ENCODE peak calls at places on chromosomes 3 and 15, in six cellular contexts. One of them, this sample, is unnamed.

GRCh38 chr3:182369861-182370260 is 423.4 kb upstream of the ATP11B start:
- DNase-seq in fibroblast of lung: peak; percentile 23
- DNase-seq in Peyer's patch: no peak
- DNase-seq in AG10803: no peak
- DNase-seq in brain microvascular endothelial cell: no peak
- DNase-seq in fibroblast of pulmonary artery: no peak
- DNase-seq in this sample: no peak

GRCh38 chr3:64270861-64271260 is 45.6 kb upstream of the PRICKLE2 start:
- DNase-seq in fibroblast of lung: no peak
- DNase-seq in Peyer's patch: no peak
- DNase-seq in AG10803: no peak
- DNase-seq in brain microvascular endothelial cell: no peak
- DNase-seq in fibroblast of pulmonary artery: no peak
- DNase-seq in this sample: no peak

GRCh38 chr3:193816656-193817311 is 223.8 kb downstream of the OPA1 start:
- DNase-seq in fibroblast of lung: peak; percentile 42
- DNase-seq in Peyer's patch: peak; percentile 87
- DNase-seq in AG10803: peak; percentile 4
- DNase-seq in brain microvascular endothelial cell: no peak
- DNase-seq in fibroblast of pulmonary artery: peak; percentile 70
- DNase-seq in this sample: no peak

GRCh38 chr15:60552224-60552623 is 73.3 kb upstream of the ICE2 start:
- DNase-seq in fibroblast of lung: no peak
- DNase-seq in Peyer's patch: no peak
- DNase-seq in AG10803: no peak
- DNase-seq in brain microvascular endothelial cell: no peak
- DNase-seq in fibroblast of pulmonary artery: no peak
- DNase-seq in this sample: no peak

GRCh38 chr3:43036621-43037331 is 57.7 kb downstream of the GASK1A start:
- DNase-seq in fibroblast of lung: no peak
- DNase-seq in Peyer's patch: no peak
- DNase-seq in AG10803: no peak
- DNase-seq in brain microvascular endothelial cell: no peak
- DNase-seq in fibroblast of pulmonary artery: no peak
- DNase-seq in this sample: no peak

GRCh38 chr3:123883656-123884257 is 375 bp downstream of the MYLK start:
- DNase-seq in fibroblast of lung: peak; percentile 27
- DNase-seq in Peyer's patch: no peak
- DNase-seq in AG10803: peak; percentile 16
- DNase-seq in brain microvascular endothelial cell: no peak
- DNase-seq in fibroblast of pulmonary artery: no peak
- DNase-seq in this sample: no peak

GRCh38 chr3:168071535-168071934 is 24.2 kb downstream of the GOLIM4 start:
- DNase-seq in fibroblast of lung: peak; percentile 97
- DNase-seq in Peyer's patch: no peak
- DNase-seq in AG10803: peak; percentile 91
- DNase-seq in brain microvascular endothelial cell: peak; percentile 80
- DNase-seq in fibroblast of pulmonary artery: peak; percentile 79
- DNase-seq in this sample: no peak

GRCh38 chr3:67030785-67031740 is 33.0 kb downstream of the KBTBD8 start:
- DNase-seq in fibroblast of lung: no peak
- DNase-seq in Peyer's patch: no peak
- DNase-seq in AG10803: no peak
- DNase-seq in brain microvascular endothelial cell: no peak
- DNase-seq in fibroblast of pulmonary artery: no peak
- DNase-seq in this sample: no peak

GRCh38 chr3:39329493-39329892 is at the start of gene CCR8:
- DNase-seq in fibroblast of lung: no peak
- DNase-seq in Peyer's patch: no peak
- DNase-seq in AG10803: no peak
- DNase-seq in brain microvascular endothelial cell: no peak
- DNase-seq in fibroblast of pulmonary artery: no peak
- DNase-seq in this sample: no peak

GRCh38 chr15:66780172-66780972 is 78.3 kb downstream of the SMAD6 start:
- DNase-seq in fibroblast of lung: peak; percentile 95
- DNase-seq in Peyer's patch: peak; percentile 60
- DNase-seq in AG10803: peak; percentile 81
- DNase-seq in brain microvascular endothelial cell: peak; percentile 72
- DNase-seq in fibroblast of pulmonary artery: peak; percentile 67
- DNase-seq in this sample: peak; percentile 83

GRCh38 chr3:156964562-156964961 is 138.4 kb downstream of the LEKR1 start:
- DNase-seq in fibroblast of lung: no peak
- DNase-seq in Peyer's patch: no peak
- DNase-seq in AG10803: peak; percentile 41
- DNase-seq in brain microvascular endothelial cell: no peak
- DNase-seq in fibroblast of pulmonary artery: peak; percentile 14
- DNase-seq in this sample: no peak

GRCh38 chr15:74983725-74984231 is 11.6 kb upstream of the SCAMP5 start:
- DNase-seq in fibroblast of lung: no peak
- DNase-seq in Peyer's patch: no peak
- DNase-seq in AG10803: no peak
- DNase-seq in brain microvascular endothelial cell: no peak
- DNase-seq in fibroblast of pulmonary artery: no peak
- DNase-seq in this sample: no peak

GRCh38 chr3:127637546-127637945 is 8.6 kb downstream of the PODXL2 start:
- DNase-seq in fibroblast of lung: no peak
- DNase-seq in Peyer's patch: peak; percentile 37
- DNase-seq in AG10803: peak; percentile 24
- DNase-seq in brain microvascular endothelial cell: peak; percentile 51
- DNase-seq in fibroblast of pulmonary artery: no peak
- DNase-seq in this sample: no peak

GRCh38 chr3:143811602-143812001 is 36.7 kb downstream of the SLC9A9 start:
- DNase-seq in fibroblast of lung: no peak
- DNase-seq in Peyer's patch: peak; percentile 61
- DNase-seq in AG10803: peak; percentile 54
- DNase-seq in brain microvascular endothelial cell: no peak
- DNase-seq in fibroblast of pulmonary artery: no peak
- DNase-seq in this sample: no peak

GRCh38 chr3:40116478-40117162 is 192.9 kb upstream of the EIF1B start:
- DNase-seq in fibroblast of lung: peak; percentile 78
- DNase-seq in Peyer's patch: no peak
- DNase-seq in AG10803: peak; percentile 81
- DNase-seq in brain microvascular endothelial cell: peak; percentile 66
- DNase-seq in fibroblast of pulmonary artery: peak; percentile 54
- DNase-seq in this sample: no peak

GRCh38 chr15:74869726-74870407 is 3.3 kb downstream of the SCAMP2 start:
- DNase-seq in fibroblast of lung: no peak
- DNase-seq in Peyer's patch: peak; percentile 81
- DNase-seq in AG10803: peak; percentile 50
- DNase-seq in brain microvascular endothelial cell: no peak
- DNase-seq in fibroblast of pulmonary artery: peak; percentile 65
- DNase-seq in this sample: no peak

GRCh38 chr3:50567386-50568182 is at the start of gene C3orf18:
- DNase-seq in fibroblast of lung: peak; percentile 88
- DNase-seq in Peyer's patch: peak; percentile 97
- DNase-seq in AG10803: peak; percentile 89
- DNase-seq in brain microvascular endothelial cell: peak; percentile 78
- DNase-seq in fibroblast of pulmonary artery: peak; percentile 89
- DNase-seq in this sample: peak; percentile 87

GRCh38 chr15:66252411-66253295 is 897 bp downstream of the MEGF11 start:
- DNase-seq in fibroblast of lung: peak; percentile 46
- DNase-seq in Peyer's patch: peak; percentile 64
- DNase-seq in AG10803: peak; percentile 22
- DNase-seq in brain microvascular endothelial cell: peak; percentile 9
- DNase-seq in fibroblast of pulmonary artery: peak; percentile 42
- DNase-seq in this sample: no peak

GRCh38 chr3:194572131-194572789 is 61.0 kb downstream of the TMEM44 start:
- DNase-seq in fibroblast of lung: peak; percentile 91
- DNase-seq in Peyer's patch: peak; percentile 57
- DNase-seq in AG10803: peak; percentile 96
- DNase-seq in brain microvascular endothelial cell: peak; percentile 95
- DNase-seq in fibroblast of pulmonary artery: peak; percentile 99
- DNase-seq in this sample: no peak

GRCh38 chr3:129599607-129600006 is 6.9 kb downstream of the PLXND1 start:
- DNase-seq in fibroblast of lung: peak; percentile 87
- DNase-seq in Peyer's patch: peak; percentile 70
- DNase-seq in AG10803: peak; percentile 74
- DNase-seq in brain microvascular endothelial cell: peak; percentile 80
- DNase-seq in fibroblast of pulmonary artery: peak; percentile 85
- DNase-seq in this sample: no peak

GRCh38 chr3:15295506-15295905 is 36.9 kb downstream of the SH3BP5 start:
- DNase-seq in fibroblast of lung: peak; percentile 96
- DNase-seq in Peyer's patch: no peak
- DNase-seq in AG10803: peak; percentile 89
- DNase-seq in brain microvascular endothelial cell: no peak
- DNase-seq in fibroblast of pulmonary artery: peak; percentile 95
- DNase-seq in this sample: no peak

GRCh38 chr3:128323206-128324081 is 143.2 kb downstream of the DNAJB8 start:
- DNase-seq in fibroblast of lung: no peak
- DNase-seq in Peyer's patch: no peak
- DNase-seq in AG10803: no peak
- DNase-seq in brain microvascular endothelial cell: no peak
- DNase-seq in fibroblast of pulmonary artery: no peak
- DNase-seq in this sample: no peak

GRCh38 chr3:82498186-82498585 is 736.7 kb upstream of the GBE1 start:
- DNase-seq in fibroblast of lung: no peak
- DNase-seq in Peyer's patch: no peak
- DNase-seq in AG10803: no peak
- DNase-seq in brain microvascular endothelial cell: no peak
- DNase-seq in fibroblast of pulmonary artery: no peak
- DNase-seq in this sample: no peak

GRCh38 chr3:82494977-82495489 is 733.6 kb upstream of the GBE1 start:
- DNase-seq in fibroblast of lung: no peak
- DNase-seq in Peyer's patch: no peak
- DNase-seq in AG10803: no peak
- DNase-seq in brain microvascular endothelial cell: no peak
- DNase-seq in fibroblast of pulmonary artery: no peak
- DNase-seq in this sample: no peak

GRCh38 chr3:82495655-82496054 is 734.2 kb upstream of the GBE1 start:
- DNase-seq in fibroblast of lung: no peak
- DNase-seq in Peyer's patch: no peak
- DNase-seq in AG10803: no peak
- DNase-seq in brain microvascular endothelial cell: no peak
- DNase-seq in fibroblast of pulmonary artery: no peak
- DNase-seq in this sample: no peak

GRCh38 chr3:82493858-82494257 is 732.4 kb upstream of the GBE1 start:
- DNase-seq in fibroblast of lung: no peak
- DNase-seq in Peyer's patch: no peak
- DNase-seq in AG10803: no peak
- DNase-seq in brain microvascular endothelial cell: no peak
- DNase-seq in fibroblast of pulmonary artery: no peak
- DNase-seq in this sample: no peak

DNA sequence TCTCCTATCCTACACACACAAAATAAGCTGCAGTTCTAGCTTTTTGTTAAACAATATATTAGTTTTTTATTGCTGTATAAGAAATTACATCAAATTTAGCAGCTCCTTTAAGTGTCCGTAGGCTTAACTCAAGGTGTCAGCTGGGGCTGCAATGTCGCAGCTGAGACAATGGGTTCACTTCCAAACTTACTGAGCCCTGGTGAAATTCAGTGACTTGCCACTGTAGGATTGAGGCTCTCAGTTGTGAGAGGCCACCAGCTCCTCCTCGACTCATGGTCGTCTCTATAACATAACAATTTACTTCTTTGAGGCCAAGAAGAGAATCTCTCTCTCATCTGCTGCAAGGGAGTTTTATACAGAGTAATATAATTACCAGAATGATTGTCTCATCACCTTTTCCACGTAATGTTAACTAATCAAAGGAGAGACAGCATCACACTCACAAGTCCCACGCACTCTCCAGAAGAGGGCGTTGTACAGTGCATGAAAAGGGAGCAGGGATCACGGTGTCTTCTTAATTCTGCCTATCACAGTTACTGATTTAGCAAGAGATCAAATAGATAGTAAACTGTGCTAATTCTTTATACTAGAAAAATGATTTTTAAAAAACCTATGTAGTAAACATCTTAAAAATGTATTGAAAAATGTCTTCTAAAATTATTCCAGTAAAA is 735.6 kb upstream of the GBE1 start:
- DNase-seq in fibroblast of lung: peak; percentile 3
- DNase-seq in Peyer's patch: no peak
- DNase-seq in AG10803: no peak
- DNase-seq in brain microvascular endothelial cell: no peak
- DNase-seq in fibroblast of pulmonary artery: no peak
- DNase-seq in this sample: no peak
- TF ChIP-seq CTCF in fibroblast of lung: no peak
- TF ChIP-seq CTCF in Peyer's patch: no peak
- TF ChIP-seq CTCF in AG10803: no peak
- TF ChIP-seq CTCF in brain microvascular endothelial cell: no peak
- TF ChIP-seq CTCF in fibroblast of pulmonary artery: no peak
- TF ChIP-seq CTCF in this sample: peak; percentile 40

GRCh38 chr15:64808785-64809453 is 16.5 kb downstream of the PIF1 start:
- DNase-seq in fibroblast of lung: no peak
- DNase-seq in Peyer's patch: no peak
- DNase-seq in AG10803: no peak
- DNase-seq in brain microvascular endothelial cell: no peak
- DNase-seq in fibroblast of pulmonary artery: no peak
- DNase-seq in this sample: no peak
- H3K4me3 ChIP-seq in fibroblast of lung: no peak overlapping the region
- H3K4me3 ChIP-seq in Peyer's patch: no peak overlapping the region
- H3K4me3 ChIP-seq in AG10803: no peak overlapping the region
- H3K4me3 ChIP-seq in brain microvascular endothelial cell: no peak overlapping the region
- H3K4me3 ChIP-seq in fibroblast of pulmonary artery: no peak overlapping the region
- H3K4me3 ChIP-seq in this sample: no peak overlapping the region

GRCh38 chr3:108406661-108407206 is 103.7 kb downstream of the MYH15 start:
- DNase-seq in fibroblast of lung: peak; percentile 39
- DNase-seq in Peyer's patch: peak; percentile 62
- DNase-seq in AG10803: peak; percentile 76
- DNase-seq in brain microvascular endothelial cell: peak; percentile 57
- DNase-seq in fibroblast of pulmonary artery: peak; percentile 77
- DNase-seq in this sample: no peak
- TF ChIP-seq CTCF in fibroblast of lung: peak; percentile 62
- TF ChIP-seq CTCF in Peyer's patch: peak; percentile 76
- TF ChIP-seq CTCF in AG10803: peak; percentile 91
- TF ChIP-seq CTCF in brain microvascular endothelial cell: peak; percentile 66
- TF ChIP-seq CTCF in fibroblast of pulmonary artery: peak; percentile 61
- TF ChIP-seq CTCF in this sample: peak; percentile 67

GRCh38 chr3:152278674-152279427 is 10.1 kb downstream of the MBNL1 start:
- DNase-seq in fibroblast of lung: peak; percentile 34
- DNase-seq in Peyer's patch: no peak
- DNase-seq in AG10803: no peak
- DNase-seq in brain microvascular endothelial cell: no peak
- DNase-seq in fibroblast of pulmonary artery: no peak
- DNase-seq in this sample: no peak

GRCh38 chr3:152279474-152279873 is 10.7 kb downstream of the MBNL1 start:
- DNase-seq in fibroblast of lung: no peak
- DNase-seq in Peyer's patch: no peak
- DNase-seq in AG10803: no peak
- DNase-seq in brain microvascular endothelial cell: no peak
- DNase-seq in fibroblast of pulmonary artery: no peak
- DNase-seq in this sample: no peak

GRCh38 chr3:152282813-152283212 is 14.1 kb downstream of the MBNL1 start:
- DNase-seq in fibroblast of lung: no peak
- DNase-seq in Peyer's patch: no peak
- DNase-seq in AG10803: no peak
- DNase-seq in brain microvascular endothelial cell: no peak
- DNase-seq in fibroblast of pulmonary artery: no peak
- DNase-seq in this sample: no peak

GRCh38 chr3:152281032-152281713 is 12.4 kb downstream of the MBNL1 start:
- DNase-seq in fibroblast of lung: peak; percentile 68
- DNase-seq in Peyer's patch: no peak
- DNase-seq in AG10803: peak; percentile 43
- DNase-seq in brain microvascular endothelial cell: no peak
- DNase-seq in fibroblast of pulmonary artery: peak; percentile 52
- DNase-seq in this sample: no peak

DNA sequence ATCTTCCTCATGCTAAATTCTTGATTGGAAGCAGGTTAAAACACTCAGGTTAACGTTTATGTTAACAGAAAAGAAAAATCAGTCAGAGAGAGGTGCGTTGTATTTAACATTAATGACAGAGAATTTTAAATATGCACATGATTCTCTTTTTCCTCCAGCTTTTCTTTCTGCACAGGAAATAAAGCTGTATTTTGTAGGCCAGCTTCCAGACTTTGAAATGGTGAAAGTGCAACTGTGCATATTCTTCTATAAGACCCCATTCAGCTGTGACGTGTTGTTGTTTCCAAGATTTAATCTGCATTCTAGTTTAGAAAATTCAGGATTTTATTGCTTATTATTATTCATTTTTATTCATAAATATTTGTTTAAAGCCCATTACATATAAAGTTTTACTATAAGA is 11.8 kb downstream of the MBNL1 start:
- DNase-seq in fibroblast of lung: no peak
- DNase-seq in Peyer's patch: no peak
- DNase-seq in AG10803: no peak
- DNase-seq in brain microvascular endothelial cell: no peak
- DNase-seq in fibroblast of pulmonary artery: no peak
- DNase-seq in this sample: no peak
- H3K4me3 ChIP-seq in fibroblast of lung: no peak overlapping the region
- H3K4me3 ChIP-seq in Peyer's patch: no peak overlapping the region
- H3K4me3 ChIP-seq in AG10803: no peak overlapping the region
- H3K4me3 ChIP-seq in brain microvascular endothelial cell: no peak overlapping the region
- H3K4me3 ChIP-seq in fibroblast of pulmonary artery: no peak overlapping the region
- H3K4me3 ChIP-seq in this sample: no peak overlapping the region

This sample was measured in RWPE2.